ENCODE peak calls at places on chromosomes 5 and 9, in five cellular contexts. V, T, H, E and D are unnamed samples.

GRCh38 chr5:53671447-53671846 is 111.0 kb downstream of the NDUFS4 start:
- DNase-seq in E (no peak), T (no peak), V (no peak), H (no peak), D (no peak)

GRCh38 chr9:127796225-127796813 is 6.4 kb upstream of the FPGS start:
- DNase-seq in H (no peak), V (no peak), T (no peak), E (no peak), D (no peak)

GRCh38 chr5:120544043-120544442 is 79.9 kb downstream of the PRR16 start:
- DNase-seq in V (no peak), T (no peak), H (no peak), E (no peak), D (no peak)

GRCh38 chr9:73863924-73864323 is 633.2 kb upstream of the RORB start:
- DNase-seq in H (no peak), V (no peak), E (no peak), T (no peak), D (no peak)

GRCh38 chr9:116717150-116717549 is 30.0 kb downstream of the TRIM32 start:
- DNase-seq in V (no peak), H (no peak), E (no peak), T (no peak), D (no peak)

GRCh38 chr5:113058706-113059226 is 82.2 kb downstream of the DCP2 start:
- DNase-seq in E (no peak), T (no peak), H (no peak), V (no peak), D (no peak)

GRCh38 chr5:146151970-146152369 is 30.5 kb downstream of the LARS1 start:
- DNase-seq in E (no peak), V (no peak), H (no peak), T (no peak), D (no peak)

GRCh38 chr5:36656556-36656955 is 50.1 kb downstream of the SLC1A3 start:
- DNase-seq in H (no peak), E (no peak), T (no peak), V (no peak), D (no peak)

GRCh38 chr9:124306098-124306735 is 48.5 kb downstream of the NEK6 start:
- DNase-seq in H (no peak), T (peak; percentile 58), V (no peak), E (no peak), D (no peak)

GRCh38 chr9:104093162-104093561 is 947 bp upstream of the SMC2 start:
- DNase-seq in H (no peak), V (no peak), T (no peak), E (no peak), D (no peak)

GRCh38 chr5:108579236-108579635 is 168.5 kb upstream of the FER start:
- DNase-seq in E (no peak), T (no peak), H (no peak), V (no peak), D (no peak)

GRCh38 chr5:52837068-52837467 is 49.4 kb downstream of the ITGA1 start:
- DNase-seq in T (peak; percentile 79), E (no peak), V (peak; percentile 25), H (no peak), D (no peak)

GRCh38 chr9:83964973-83965349 is 15.1 kb downstream of the HNRNPK start:
- DNase-seq in H (no peak), T (no peak), V (no peak), E (no peak), D (no peak)

GRCh38 chr9:128094166-128094949 is 26.3 kb downstream of the SLC25A25 start:
- DNase-seq in H (peak; percentile 60), E (peak; percentile 75), V (peak; percentile 86), T (peak; percentile 95), D (peak; percentile 91)

GRCh38 chr5:61228691-61229280 is 66.5 kb upstream of the SMIM15 start:
- DNase-seq in V (no peak), E (no peak), H (no peak), T (no peak), D (no peak)

GRCh38 chr5:119070578-119070827 is 384 bp upstream of the DMXL1 start:
- DNase-seq in H (no peak), E (peak; percentile 66), T (no peak), V (no peak), D (no peak)

GRCh38 chr5:105695916-105696315 is 1974.8 kb downstream of the EFNA5 start:
- DNase-seq in E (no peak), V (no peak), T (no peak), H (no peak), D (no peak)

GRCh38 chr9:4126184-4126865 is 173.5 kb downstream of the GLIS3 start:
- DNase-seq in T (peak; percentile 93), V (no peak), E (no peak), H (no peak), D (no peak)

GRCh38 chr5:142888469-142889085 is 118.4 kb downstream of the ARHGAP26 start:
- DNase-seq in E (no peak), V (no peak), H (no peak), T (peak; percentile 47), D (peak; percentile 50)

GRCh38 chr5:130678637-130679036 is 486.4 kb downstream of the HINT1 start:
- DNase-seq in E (no peak), H (no peak), T (no peak), V (no peak), D (no peak)

GRCh38 chr5:31587546-31587945 is 51.4 kb upstream of the PDZD2 start:
- DNase-seq in V (no peak), E (no peak), H (no peak), T (no peak), D (no peak)

GRCh38 chr5:122723606-122724352 is 51.1 kb upstream of the SNX2 start:
- DNase-seq in H (no peak), T (no peak), E (no peak), V (no peak), D (no peak)

GRCh38 chr9:88810826-88811225 is 180.4 kb upstream of the S1PR3 start:
- DNase-seq in T (no peak), H (no peak), V (no peak), E (no peak), D (no peak)

GRCh38 chr9:23747088-23747748 is 78.8 kb downstream of the ELAVL2 start:
- DNase-seq in T (no peak), E (no peak), V (no peak), H (no peak), D (no peak)

GRCh38 chr5:168314735-168315411 is 23.4 kb downstream of the WWC1 start:
- DNase-seq in V (no peak), E (no peak), T (peak; percentile 99), H (no peak), D (no peak)

GRCh38 chr5:66987949-66988838 is 208.4 kb downstream of the CD180 start:
- DNase-seq in V (no peak), H (no peak), T (peak; percentile 13), E (no peak), D (no peak)

GRCh38 chr5:27845248-27845647 is 806.9 kb upstream of the CDH9 start:
- DNase-seq in E (no peak), T (no peak), H (no peak), V (no peak), D (no peak)

GRCh38 chr9:105637787-105638395 is 24.4 kb upstream of the TAL2 start:
- DNase-seq in T (no peak), E (no peak), V (no peak), H (no peak), D (no peak)

GRCh38 chr9:89080193-89080592 is 88.9 kb downstream of the S1PR3 start:
- DNase-seq in E (no peak), H (no peak), T (no peak), V (no peak), D (no peak)

GRCh38 chr9:33619666-33620404 is 95.8 kb downstream of the ANKRD18B start:
- DNase-seq in V (no peak), E (no peak), T (peak; percentile 14), H (no peak), D (no peak)

GRCh38 chr9:92749071-92749933 is 15.3 kb downstream of the BICD2 start:
- DNase-seq in V (peak; percentile 66), E (no peak), T (no peak), H (no peak), D (peak; percentile 86)

GRCh38 chr9:120885459-120885858 is 8.5 kb upstream of the PHF19 start:
- DNase-seq in V (no peak), T (no peak), H (no peak), E (no peak), D (no peak)

GRCh38 chr5:97425511-97425910 is 242.5 kb upstream of the RIOK2 start:
- DNase-seq in E (no peak), V (no peak), T (no peak), H (no peak), D (no peak)

GRCh38 chr5:73460133-73460532 is 11.6 kb upstream of the FOXD1 start:
- DNase-seq in T (no peak), H (no peak), V (no peak), E (no peak), D (no peak)

GRCh38 chr5:38104497-38105230 is 153.7 kb upstream of the EGFLAM start:
- DNase-seq in E (no peak), T (no peak), H (no peak), V (no peak), D (no peak)

GRCh38 chr9:19720374-19720773 is 68.5 kb downstream of the SLC24A2 start:
- DNase-seq in H (no peak), E (no peak), V (no peak), T (peak; percentile 22), D (no peak)